ENCODE peak calls at places on chromosomes 5 and 9, in five cellular contexts. One of them, this sample, is unnamed.

GRCh38 chr9:123399803-123400378 is 43.9 kb downstream of the CRB2 start:
- DNase-seq in tibial nerve: no peak
- DNase-seq in AG08396: no peak
- DNase-seq in stimulated activated CD4-positive, alpha-beta T cell treated with anti-CD3 and anti-CD28 coated beads, Interleukin-2, amount 100 ng/mL, for 48 hours: peak
- DNase-seq in foreskin fibroblast: no peak
- DNase-seq in this sample: no peak

GRCh38 chr5:39040875-39041274 is 33.3 kb downstream of the RICTOR start:
- DNase-seq in stimulated activated CD4-positive, alpha-beta T cell treated with anti-CD3 and anti-CD28 coated beads, Interleukin-2, amount 100 ng/mL, for 48 hours: no peak
- DNase-seq in AG08396: no peak
- DNase-seq in tibial nerve: no peak
- DNase-seq in foreskin fibroblast: no peak
- DNase-seq in this sample: peak

GRCh38 chr9:20786807-20787206 is 102.7 kb downstream of the FOCAD start:
- DNase-seq in tibial nerve: no peak
- DNase-seq in foreskin fibroblast: no peak
- DNase-seq in stimulated activated CD4-positive, alpha-beta T cell treated with anti-CD3 and anti-CD28 coated beads, Interleukin-2, amount 100 ng/mL, for 48 hours: no peak
- DNase-seq in AG08396: no peak
- DNase-seq in this sample: no peak

GRCh38 chr9:71685394-71685793 is 82.9 kb downstream of the CEMIP2 start:
- DNase-seq in stimulated activated CD4-positive, alpha-beta T cell treated with anti-CD3 and anti-CD28 coated beads, Interleukin-2, amount 100 ng/mL, for 48 hours: no peak
- DNase-seq in tibial nerve: no peak
- DNase-seq in AG08396: no peak
- DNase-seq in foreskin fibroblast: no peak
- DNase-seq in this sample: no peak

GRCh38 chr5:3377176-3377575 is 218.5 kb upstream of the IRX1 start:
- DNase-seq in stimulated activated CD4-positive, alpha-beta T cell treated with anti-CD3 and anti-CD28 coated beads, Interleukin-2, amount 100 ng/mL, for 48 hours: no peak
- DNase-seq in AG08396: no peak
- DNase-seq in tibial nerve: no peak
- DNase-seq in foreskin fibroblast: no peak
- DNase-seq in this sample: no peak

GRCh38 chr9:94944623-94945022 is 218.1 kb downstream of the AOPEP start:
- DNase-seq in foreskin fibroblast: no peak
- DNase-seq in stimulated activated CD4-positive, alpha-beta T cell treated with anti-CD3 and anti-CD28 coated beads, Interleukin-2, amount 100 ng/mL, for 48 hours: no peak
- DNase-seq in AG08396: no peak
- DNase-seq in tibial nerve: no peak
- DNase-seq in this sample: no peak

GRCh38 chr9:100498592-100498991 is 25.6 kb downstream of the TMEFF1 start:
- DNase-seq in stimulated activated CD4-positive, alpha-beta T cell treated with anti-CD3 and anti-CD28 coated beads, Interleukin-2, amount 100 ng/mL, for 48 hours: no peak
- DNase-seq in tibial nerve: no peak
- DNase-seq in foreskin fibroblast: no peak
- DNase-seq in AG08396: no peak
- DNase-seq in this sample: no peak

GRCh38 chr5:54703091-54703490 is 185.5 kb downstream of the SNX18 start:
- DNase-seq in stimulated activated CD4-positive, alpha-beta T cell treated with anti-CD3 and anti-CD28 coated beads, Interleukin-2, amount 100 ng/mL, for 48 hours: no peak
- DNase-seq in foreskin fibroblast: peak
- DNase-seq in tibial nerve: peak
- DNase-seq in AG08396: peak
- DNase-seq in this sample: peak

GRCh38 chr5:41371741-41372140 is 138.7 kb downstream of the PLCXD3 start:
- DNase-seq in tibial nerve: no peak
- DNase-seq in stimulated activated CD4-positive, alpha-beta T cell treated with anti-CD3 and anti-CD28 coated beads, Interleukin-2, amount 100 ng/mL, for 48 hours: no peak
- DNase-seq in foreskin fibroblast: peak
- DNase-seq in AG08396: peak
- DNase-seq in this sample: no peak

GRCh38 chr5:40410231-40410861 is 269.4 kb upstream of the PTGER4 start:
- DNase-seq in foreskin fibroblast: no peak
- DNase-seq in stimulated activated CD4-positive, alpha-beta T cell treated with anti-CD3 and anti-CD28 coated beads, Interleukin-2, amount 100 ng/mL, for 48 hours: peak
- DNase-seq in tibial nerve: no peak
- DNase-seq in AG08396: peak
- DNase-seq in this sample: peak

GRCh38 chr9:1989500-1989899 is 25.6 kb upstream of the SMARCA2 start:
- DNase-seq in tibial nerve: no peak
- DNase-seq in stimulated activated CD4-positive, alpha-beta T cell treated with anti-CD3 and anti-CD28 coated beads, Interleukin-2, amount 100 ng/mL, for 48 hours: no peak
- DNase-seq in foreskin fibroblast: no peak
- DNase-seq in AG08396: no peak
- DNase-seq in this sample: no peak

GRCh38 chr5:113221294-113222176 is 213.3 kb downstream of the TSSK1B start:
- DNase-seq in stimulated activated CD4-positive, alpha-beta T cell treated with anti-CD3 and anti-CD28 coated beads, Interleukin-2, amount 100 ng/mL, for 48 hours: no peak
- DNase-seq in tibial nerve: no peak
- DNase-seq in foreskin fibroblast: no peak
- DNase-seq in AG08396: no peak
- DNase-seq in this sample: no peak

GRCh38 chr5:113031132-113031531 is 54.5 kb downstream of the DCP2 start:
- DNase-seq in foreskin fibroblast: no peak
- DNase-seq in tibial nerve: no peak
- DNase-seq in AG08396: no peak
- DNase-seq in stimulated activated CD4-positive, alpha-beta T cell treated with anti-CD3 and anti-CD28 coated beads, Interleukin-2, amount 100 ng/mL, for 48 hours: no peak
- DNase-seq in this sample: no peak

GRCh38 chr9:5551368-5551767 is 41.0 kb downstream of the PDCD1LG2 start:
- DNase-seq in AG08396: no peak
- DNase-seq in foreskin fibroblast: no peak
- DNase-seq in stimulated activated CD4-positive, alpha-beta T cell treated with anti-CD3 and anti-CD28 coated beads, Interleukin-2, amount 100 ng/mL, for 48 hours: no peak
- DNase-seq in tibial nerve: no peak
- DNase-seq in this sample: no peak

GRCh38 chr5:77008413-77008812 is 21.8 kb upstream of the AGGF1 start:
- DNase-seq in stimulated activated CD4-positive, alpha-beta T cell treated with anti-CD3 and anti-CD28 coated beads, Interleukin-2, amount 100 ng/mL, for 48 hours: no peak
- DNase-seq in foreskin fibroblast: no peak
- DNase-seq in AG08396: no peak
- DNase-seq in tibial nerve: no peak
- DNase-seq in this sample: no peak

GRCh38 chr5:65203746-65204145 is 278.0 kb downstream of the ADAMTS6 start:
- DNase-seq in tibial nerve: no peak
- DNase-seq in AG08396: peak
- DNase-seq in foreskin fibroblast: peak
- DNase-seq in stimulated activated CD4-positive, alpha-beta T cell treated with anti-CD3 and anti-CD28 coated beads, Interleukin-2, amount 100 ng/mL, for 48 hours: no peak
- DNase-seq in this sample: no peak

GRCh38 chr9:91864372-91864771 is 85.7 kb downstream of the ROR2 start:
- DNase-seq in tibial nerve: no peak
- DNase-seq in stimulated activated CD4-positive, alpha-beta T cell treated with anti-CD3 and anti-CD28 coated beads, Interleukin-2, amount 100 ng/mL, for 48 hours: no peak
- DNase-seq in AG08396: no peak
- DNase-seq in foreskin fibroblast: no peak
- DNase-seq in this sample: no peak

GRCh38 chr5:1948663-1949191 is 66.0 kb upstream of the IRX4 start:
- DNase-seq in foreskin fibroblast: no peak
- DNase-seq in tibial nerve: no peak
- DNase-seq in AG08396: no peak
- DNase-seq in stimulated activated CD4-positive, alpha-beta T cell treated with anti-CD3 and anti-CD28 coated beads, Interleukin-2, amount 100 ng/mL, for 48 hours: no peak
- DNase-seq in this sample: peak

This sample was measured in heart right ventricle.